ENCODE peak calls at places on chromosomes 11 and 22, in eight cellular contexts. One of them, this sample, is unnamed. For H3K4me1, the result is how much of the 10 kb centered on the place peaks cover.

GRCh38 chr11:69635804-69636511 is 5.0 kb upstream of the CCND1 start:
- DNase-seq in esophagus squamous epithelium: no peak
- DNase-seq in fibroblast of lung: no peak
- DNase-seq in left lung: no peak
- DNase-seq in IMR-90: no peak
- DNase-seq in transverse colon: no peak
- DNase-seq in kidney: peak
- DNase-seq in adrenal gland: no peak
- DNase-seq in this sample: no peak

GRCh38 chr22:42817556-42817955 is 39.5 kb downstream of the ARFGAP3 start:
- DNase-seq in esophagus squamous epithelium: no peak
- DNase-seq in left lung: no peak
- DNase-seq in IMR-90: no peak
- DNase-seq in adrenal gland: no peak
- DNase-seq in transverse colon: no peak
- DNase-seq in fibroblast of lung: no peak
- DNase-seq in kidney: no peak
- DNase-seq in this sample: no peak

GRCh38 chr22:23180301-23180892 is at the start of gene BCR:
- DNase-seq in transverse colon: peak
- DNase-seq in IMR-90: peak
- DNase-seq in adrenal gland: peak
- DNase-seq in esophagus squamous epithelium: no peak
- DNase-seq in kidney: peak
- DNase-seq in fibroblast of lung: peak
- DNase-seq in left lung: peak
- DNase-seq in this sample: peak

GRCh38 chr11:84817998-84818397 is 809.1 kb downstream of the DLG2 start:
- DNase-seq in kidney: no peak
- DNase-seq in IMR-90: peak
- DNase-seq in adrenal gland: no peak
- DNase-seq in esophagus squamous epithelium: no peak
- DNase-seq in fibroblast of lung: peak
- DNase-seq in left lung: no peak
- DNase-seq in transverse colon: no peak
- DNase-seq in this sample: no peak

GRCh38 chr11:105577645-105578044 is 32.2 kb upstream of the GRIA4 start:
- DNase-seq in kidney: no peak
- DNase-seq in transverse colon: no peak
- DNase-seq in fibroblast of lung: peak
- DNase-seq in adrenal gland: no peak
- DNase-seq in IMR-90: peak
- DNase-seq in esophagus squamous epithelium: no peak
- DNase-seq in left lung: no peak
- DNase-seq in this sample: no peak

GRCh38 chr11:108906329-108906728 is 241.5 kb downstream of the DDX10 start:
- DNase-seq in adrenal gland: no peak
- DNase-seq in IMR-90: peak
- DNase-seq in fibroblast of lung: peak
- DNase-seq in esophagus squamous epithelium: no peak
- DNase-seq in left lung: no peak
- DNase-seq in kidney: no peak
- DNase-seq in transverse colon: no peak
- DNase-seq in this sample: no peak

GRCh38 chr11:114379394-114380069 is 20.8 kb downstream of the C11orf71 start:
- DNase-seq in left lung: no peak
- DNase-seq in transverse colon: no peak
- DNase-seq in adrenal gland: no peak
- DNase-seq in IMR-90: no peak
- DNase-seq in kidney: no peak
- DNase-seq in fibroblast of lung: no peak
- DNase-seq in esophagus squamous epithelium: no peak
- DNase-seq in this sample: no peak

GRCh38 chr11:125101596-125101995 is 9.8 kb downstream of the TMEM218 start:
- DNase-seq in kidney: no peak
- DNase-seq in IMR-90: no peak
- DNase-seq in esophagus squamous epithelium: no peak
- DNase-seq in fibroblast of lung: no peak
- DNase-seq in adrenal gland: no peak
- DNase-seq in transverse colon: no peak
- DNase-seq in left lung: no peak
- DNase-seq in this sample: no peak

GRCh38 chr22:42644422-42645340 is 4.3 kb upstream of the ATP5MGL start:
- DNase-seq in esophagus squamous epithelium: no peak
- DNase-seq in fibroblast of lung: peak
- DNase-seq in transverse colon: peak
- DNase-seq in left lung: peak
- DNase-seq in adrenal gland: peak
- DNase-seq in IMR-90: no peak
- DNase-seq in kidney: no peak
- DNase-seq in this sample: peak

GRCh38 chr11:18265949-18266348 is at the start of gene SAA1:
- DNase-seq in esophagus squamous epithelium: no peak
- DNase-seq in left lung: no peak
- DNase-seq in fibroblast of lung: no peak
- DNase-seq in IMR-90: no peak
- DNase-seq in adrenal gland: no peak
- DNase-seq in transverse colon: no peak
- DNase-seq in kidney: no peak
- DNase-seq in this sample: no peak

GRCh38 chr11:75505966-75506692 is 19.6 kb downstream of the GDPD5 start:
- DNase-seq in left lung: no peak
- DNase-seq in esophagus squamous epithelium: no peak
- DNase-seq in transverse colon: no peak
- DNase-seq in IMR-90: no peak
- DNase-seq in adrenal gland: no peak
- DNase-seq in fibroblast of lung: no peak
- DNase-seq in kidney: no peak
- DNase-seq in this sample: no peak

GRCh38 chr22:36986242-36986821 is 32.9 kb downstream of the TST start:
- DNase-seq in esophagus squamous epithelium: no peak
- DNase-seq in transverse colon: peak
- DNase-seq in kidney: no peak
- DNase-seq in left lung: no peak
- DNase-seq in adrenal gland: no peak
- DNase-seq in fibroblast of lung: no peak
- DNase-seq in IMR-90: no peak
- DNase-seq in this sample: no peak

GRCh38 chr11:33490842-33491370 is 209.7 kb downstream of the C11orf91 start:
- DNase-seq in transverse colon: no peak
- DNase-seq in fibroblast of lung: no peak
- DNase-seq in kidney: no peak
- DNase-seq in left lung: no peak
- DNase-seq in esophagus squamous epithelium: no peak
- DNase-seq in IMR-90: no peak
- DNase-seq in adrenal gland: no peak
- DNase-seq in this sample: no peak

GRCh38 chr22:38432264-38432663 is 22.7 kb downstream of the KCNJ4 start:
- DNase-seq in esophagus squamous epithelium: no peak
- DNase-seq in transverse colon: no peak
- DNase-seq in adrenal gland: no peak
- DNase-seq in fibroblast of lung: peak
- DNase-seq in kidney: no peak
- DNase-seq in left lung: no peak
- DNase-seq in IMR-90: no peak
- DNase-seq in this sample: no peak

GRCh38 chr11:131932584-131933360 is 562.4 kb downstream of the NTM start:
- DNase-seq in left lung: no peak
- DNase-seq in adrenal gland: no peak
- DNase-seq in fibroblast of lung: no peak
- DNase-seq in esophagus squamous epithelium: no peak
- DNase-seq in kidney: no peak
- DNase-seq in transverse colon: no peak
- DNase-seq in IMR-90: no peak
- DNase-seq in this sample: no peak

GRCh38 chr11:65581928-65582327 is 6.1 kb downstream of the EHBP1L1 start:
- DNase-seq in kidney: no peak
- DNase-seq in IMR-90: no peak
- DNase-seq in fibroblast of lung: no peak
- DNase-seq in esophagus squamous epithelium: no peak
- DNase-seq in adrenal gland: no peak
- DNase-seq in transverse colon: no peak
- DNase-seq in left lung: no peak
- DNase-seq in this sample: no peak

DNA sequence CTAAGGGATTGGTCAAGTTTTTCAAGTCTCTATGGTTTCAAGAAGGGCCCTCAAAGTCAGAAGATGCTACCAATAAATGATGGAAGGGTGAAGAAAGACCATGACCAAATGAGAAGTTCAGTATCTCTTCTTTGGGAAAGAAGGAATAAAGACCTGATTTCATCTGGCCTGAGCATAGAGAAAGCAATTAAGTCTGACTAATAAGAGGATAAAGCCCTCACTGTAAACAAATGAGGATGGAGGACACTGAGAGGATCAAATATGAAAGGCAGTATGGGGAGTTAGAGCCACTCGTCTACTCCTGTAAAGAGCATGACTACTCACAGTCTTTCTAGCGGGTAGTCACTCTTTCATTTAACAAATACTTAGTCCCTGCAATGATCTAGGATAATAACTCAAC is 44.6 kb downstream of the FAM168A start:
- DNase-seq in transverse colon: no peak
- DNase-seq in IMR-90: peak
- DNase-seq in adrenal gland: no peak
- DNase-seq in fibroblast of lung: no peak
- DNase-seq in left lung: no peak
- DNase-seq in esophagus squamous epithelium: no peak
- DNase-seq in kidney: no peak
- DNase-seq in this sample: no peak
- H3K4me1 ChIP-seq in transverse colon: under half
- H3K4me1 ChIP-seq in IMR-90: under half
- H3K4me1 ChIP-seq in adrenal gland: under half
- H3K4me1 ChIP-seq in fibroblast of lung: under half
- H3K4me1 ChIP-seq in left lung: under half
- H3K4me1 ChIP-seq in esophagus squamous epithelium: under half
- H3K4me1 ChIP-seq in kidney: under half
- H3K4me1 ChIP-seq in this sample: under half

GRCh38 chr11:44561275-44561781 is 4.1 kb upstream of the CD82 start:
- DNase-seq in fibroblast of lung: peak
- DNase-seq in IMR-90: peak
- DNase-seq in adrenal gland: peak
- DNase-seq in left lung: no peak
- DNase-seq in kidney: no peak
- DNase-seq in transverse colon: no peak
- DNase-seq in esophagus squamous epithelium: no peak
- DNase-seq in this sample: peak

GRCh38 chr11:44557464-44557863 is 8.0 kb upstream of the CD82 start:
- DNase-seq in fibroblast of lung: no peak
- DNase-seq in esophagus squamous epithelium: no peak
- DNase-seq in IMR-90: no peak
- DNase-seq in left lung: no peak
- DNase-seq in transverse colon: no peak
- DNase-seq in kidney: no peak
- DNase-seq in adrenal gland: no peak
- DNase-seq in this sample: no peak

GRCh38 chr11:44555031-44555800 is 10.2 kb upstream of the CD82 start:
- DNase-seq in adrenal gland: no peak
- DNase-seq in IMR-90: no peak
- DNase-seq in fibroblast of lung: no peak
- DNase-seq in left lung: no peak
- DNase-seq in kidney: no peak
- DNase-seq in esophagus squamous epithelium: no peak
- DNase-seq in transverse colon: no peak
- DNase-seq in this sample: no peak

GRCh38 chr11:44559207-44559943 is 6.1 kb upstream of the CD82 start:
- DNase-seq in IMR-90: no peak
- DNase-seq in esophagus squamous epithelium: no peak
- DNase-seq in fibroblast of lung: no peak
- DNase-seq in transverse colon: no peak
- DNase-seq in adrenal gland: no peak
- DNase-seq in kidney: no peak
- DNase-seq in left lung: no peak
- DNase-seq in this sample: peak

DNA sequence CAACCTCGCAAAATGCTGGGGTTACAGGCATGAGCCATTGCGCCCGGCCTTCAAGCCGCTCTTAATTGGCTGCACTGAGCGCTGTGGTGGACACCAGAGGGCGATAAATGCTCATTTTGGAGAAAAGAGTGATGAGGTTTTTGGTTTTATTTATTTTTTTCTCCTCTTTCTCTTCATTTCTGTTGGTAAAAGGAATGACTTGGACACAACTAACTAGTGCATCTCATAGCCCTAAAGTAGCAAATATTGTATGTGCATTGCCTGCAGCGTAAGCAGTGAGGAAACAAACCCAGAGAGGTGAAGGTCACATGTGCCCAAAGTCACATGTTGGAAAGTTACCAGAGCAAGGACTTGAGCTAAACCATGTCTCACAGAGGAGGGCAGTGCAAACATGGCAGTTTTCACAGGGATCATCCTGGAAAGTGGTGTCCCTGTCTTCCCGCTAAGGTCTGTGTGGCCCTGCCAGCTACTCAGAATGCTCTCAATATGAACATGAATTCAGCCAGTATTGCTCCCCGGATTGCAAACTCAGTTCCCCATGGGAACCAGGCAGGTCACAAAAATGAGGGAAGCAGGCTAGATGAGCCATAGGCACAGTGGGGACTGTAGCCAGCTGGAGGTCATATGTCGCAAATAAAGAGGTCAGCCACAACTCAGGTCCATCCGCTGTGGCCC is 8.6 kb upstream of the CD82 start:
- DNase-seq in left lung: peak
- DNase-seq in IMR-90: peak
- DNase-seq in fibroblast of lung: peak
- DNase-seq in transverse colon: peak
- DNase-seq in kidney: no peak
- DNase-seq in esophagus squamous epithelium: no peak
- DNase-seq in adrenal gland: peak
- DNase-seq in this sample: peak
- H3K27ac ChIP-seq in left lung: no peak
- H3K27ac ChIP-seq in IMR-90: no peak
- H3K27ac ChIP-seq in fibroblast of lung: no peak
- H3K27ac ChIP-seq in transverse colon: no peak
- H3K27ac ChIP-seq in kidney: no peak
- H3K27ac ChIP-seq in esophagus squamous epithelium: no peak
- H3K27ac ChIP-seq in adrenal gland: peak
- H3K27ac ChIP-seq in this sample: no peak

GRCh38 chr11:9518835-9519234 is 54.6 kb upstream of the WEE1 start:
- DNase-seq in transverse colon: no peak
- DNase-seq in IMR-90: no peak
- DNase-seq in fibroblast of lung: no peak
- DNase-seq in adrenal gland: no peak
- DNase-seq in esophagus squamous epithelium: no peak
- DNase-seq in kidney: no peak
- DNase-seq in left lung: no peak
- DNase-seq in this sample: no peak
- H3K4me1 ChIP-seq in transverse colon: under half
- H3K4me1 ChIP-seq in IMR-90: under half
- H3K4me1 ChIP-seq in fibroblast of lung: under half
- H3K4me1 ChIP-seq in adrenal gland: under half
- H3K4me1 ChIP-seq in esophagus squamous epithelium: under half
- H3K4me1 ChIP-seq in kidney: under half
- H3K4me1 ChIP-seq in left lung: under half
- H3K4me1 ChIP-seq in this sample: under half

GRCh38 chr11:57552479-57552878 is 15.0 kb downstream of the UBE2L6 start:
- DNase-seq in left lung: no peak
- DNase-seq in transverse colon: no peak
- DNase-seq in IMR-90: no peak
- DNase-seq in esophagus squamous epithelium: no peak
- DNase-seq in fibroblast of lung: no peak
- DNase-seq in kidney: no peak
- DNase-seq in adrenal gland: no peak
- DNase-seq in this sample: no peak
- H3K27ac ChIP-seq in left lung: no peak
- H3K27ac ChIP-seq in transverse colon: no peak
- H3K27ac ChIP-seq in IMR-90: no peak
- H3K27ac ChIP-seq in esophagus squamous epithelium: no peak
- H3K27ac ChIP-seq in fibroblast of lung: no peak
- H3K27ac ChIP-seq in kidney: no peak
- H3K27ac ChIP-seq in adrenal gland: no peak
- H3K27ac ChIP-seq in this sample: no peak

This sample was measured in aorta.